ENCODE peak calls at places on chromosomes 1 and 21, in six cellular contexts. K, X, U, S, E and V are unnamed samples.

GRCh38 chr1:190908691-190909090 is 431.0 kb upstream of the BRINP3 start:
- DNase-seq in K (no peak), X (no peak), U (peak; percentile 23), S (no peak), E (no peak), V (no peak)

GRCh38 chr1:58859769-58860455 is 76.1 kb upstream of the JUN start:
- DNase-seq in K (no peak), X (no peak), U (no peak), S (no peak), E (no peak), V (no peak)

GRCh38 chr1:1101503-1101902 is 14.4 kb downstream of the C1orf159 start:
- DNase-seq in K (no peak), X (peak; percentile 5), U (no peak), S (no peak), E (no peak), V (no peak)

GRCh38 chr1:89262643-89263042 is 10.0 kb downstream of the GBP5 start:
- DNase-seq in K (no peak), X (no peak), U (peak; percentile 72), S (no peak), E (no peak), V (peak; percentile 41)

GRCh38 chr1:197618065-197618464 is 157.2 kb downstream of the DENND1B start:
- DNase-seq in K (no peak), X (no peak), U (peak; percentile 47), S (no peak), E (no peak), V (no peak)

GRCh38 chr1:112332751-112333150 is 63.3 kb upstream of the CTTNBP2NL start:
- DNase-seq in K (no peak), X (no peak), U (no peak), S (no peak), E (no peak), V (no peak)

GRCh38 chr1:220317161-220317560 is 44.9 kb upstream of the RAB3GAP2 start:
- DNase-seq in K (no peak), X (no peak), U (no peak), S (no peak), E (no peak), V (no peak)

GRCh38 chr1:15370781-15371467 is 38.8 kb upstream of the EFHD2 start:
- DNase-seq in K (no peak), X (no peak), U (no peak), S (no peak), E (no peak), V (no peak)

GRCh38 chr21:31335957-31336738 is 7.9 kb downstream of the TIAM1 start:
- DNase-seq in K (peak; percentile 55), X (no peak), U (peak; percentile 94), S (no peak), E (peak; percentile 72), V (no peak)

GRCh38 chr1:226602186-226603029 is 53.8 kb downstream of the STUM start:
- DNase-seq in K (no peak), X (no peak), U (peak; percentile 93), S (no peak), E (no peak), V (no peak)

GRCh38 chr1:169312084-169312954 is 55.3 kb downstream of the NME7 start:
- DNase-seq in K (peak; percentile 58), X (no peak), U (peak; percentile 97), S (no peak), E (peak; percentile 76), V (no peak)

GRCh38 chr21:34771512-34772028 is 102.8 kb downstream of the CLIC6 start:
- DNase-seq in K (no peak), X (no peak), U (peak; percentile 87), S (no peak), E (peak; percentile 27), V (peak; percentile 3)

GRCh38 chr1:213976665-213977485 is 10.9 kb upstream of the PROX1 start:
- DNase-seq in K (no peak), X (no peak), U (no peak), S (no peak), E (no peak), V (no peak)

GRCh38 chr1:23400324-23401110 is 24.0 kb downstream of the TCEA3 start:
- DNase-seq in K (no peak), X (no peak), U (peak; percentile 76), S (no peak), E (no peak), V (no peak)

GRCh38 chr1:8121261-8122159 is 95.4 kb upstream of the ERRFI1 start:
- DNase-seq in K (no peak), X (no peak), U (peak; percentile 95), S (no peak), E (peak; percentile 61), V (peak; percentile 97)